ENCODE peak calls at places on chromosomes 2 and 18, in four cellular contexts. C is coronary artery, V is epithelial cell of esophagus, X is choroid plexus epithelial cell. K is an unnamed sample.
A peak's percentile ranks its signal among the peaks of the same experiment; 100 is the strongest.

GRCh38 chr18:79404567-79404910 is 8.8 kb downstream of the NFATC1 start:
- DNase-seq in C (no peak), V (no peak), X (no peak), K (no peak)

GRCh38 chr2:166060191-166060590 is 67.6 kb downstream of the SCN1A start:
- DNase-seq in C (no peak), V (peak; percentile 85), X (peak; percentile 80), K (peak; percentile 17)

GRCh38 chr2:12048551-12048950 is 302.1 kb downstream of the LPIN1 start:
- DNase-seq in C (no peak), V (no peak), X (no peak), K (no peak)

GRCh38 chr2:168528469-168528868 is 72.4 kb downstream of the CERS6 start:
- DNase-seq in C (no peak), V (no peak), X (peak; percentile 73), K (no peak)

GRCh38 chr2:83365476-83365875 is 1093.6 kb downstream of the SUCLG1 start:
- DNase-seq in C (no peak), V (no peak), X (no peak), K (no peak)

GRCh38 chr2:27992787-27993747 is 102.5 kb downstream of the BABAM2 start:
- DNase-seq in C (no peak), V (peak; percentile 65), X (peak; percentile 64), K (peak; percentile 77)

GRCh38 chr2:215236131-215236530 is 75.7 kb upstream of the ATIC start:
- DNase-seq in C (no peak), V (no peak), X (no peak), K (no peak)

GRCh38 chr2:240355001-240355891 is 80.2 kb upstream of the GPC1 start:
- DNase-seq in C (no peak), V (no peak), X (peak; percentile 51), K (peak; percentile 39)

GRCh38 chr18:5817821-5818220 is 77.5 kb downstream of the TMEM200C start:
- DNase-seq in C (no peak), V (no peak), X (no peak), K (no peak)

GRCh38 chr2:28129955-28130695 is 239.6 kb downstream of the BABAM2 start:
- DNase-seq in C (no peak), V (no peak), X (peak; percentile 33), K (no peak)

GRCh38 chr2:149611100-149611820 is 23.7 kb upstream of the MMADHC start:
- DNase-seq in C (no peak), V (peak; percentile 52), X (no peak), K (no peak)

GRCh38 chr2:101750688-101751087 is 53.2 kb downstream of the MAP4K4 start:
- DNase-seq in C (no peak), V (no peak), X (no peak), K (no peak)

GRCh38 chr2:106098081-106098480 is 96.0 kb downstream of the UXS1 start:
- DNase-seq in C (no peak), V (peak; percentile 29), X (peak; percentile 60), K (peak; percentile 25)

GRCh38 chr2:37768491-37768925 is 97.1 kb upstream of the CDC42EP3 start:
- DNase-seq in C (peak; percentile 79), V (peak; percentile 73), X (peak; percentile 97), K (peak; percentile 79)

GRCh38 chr2:223102040-223102899 is 50.3 kb downstream of the KCNE4 start:
- DNase-seq in C (no peak), V (peak; percentile 29), X (no peak), K (no peak)

GRCh38 chr2:223099561-223099960 is 47.6 kb downstream of the KCNE4 start:
- DNase-seq in C (no peak), V (no peak), X (no peak), K (no peak)

GRCh38 chr2:223104336-223104735 is 52.3 kb downstream of the KCNE4 start:
- DNase-seq in C (no peak), V (no peak), X (no peak), K (no peak)

GRCh38 chr2:223100061-223100511 is 48.1 kb downstream of the KCNE4 start:
- DNase-seq in C (peak; percentile 82), V (no peak), X (peak; percentile 77), K (no peak)

GRCh38 chr2:223101340-223102039 is 49.5 kb downstream of the KCNE4 start:
- DNase-seq in C (no peak), V (peak; percentile 82), X (peak; percentile 71), K (peak; percentile 93)
- TF ChIP-seq CTCF in C (no peak), V (peak; percentile 58), X (peak; percentile 79), K (peak; percentile 59)

GRCh38 chr2:125471963-125472362 is 1184.0 kb upstream of the GYPC start:
- DNase-seq in C (no peak), V (peak; percentile 25), X (peak; percentile 1), K (peak; percentile 51)
- TF ChIP-seq CTCF in C (no peak), V (peak; percentile 30), X (peak; percentile 23), K (peak; percentile 79)

GRCh38 chr2:193270816-193271215 is 1076.1 kb upstream of the TMEFF2 start:
- DNase-seq in C (no peak), V (no peak), X (no peak), K (no peak)
- TF ChIP-seq CTCF in C (no peak), V (no peak), X (no peak), K (no peak)

DNA sequence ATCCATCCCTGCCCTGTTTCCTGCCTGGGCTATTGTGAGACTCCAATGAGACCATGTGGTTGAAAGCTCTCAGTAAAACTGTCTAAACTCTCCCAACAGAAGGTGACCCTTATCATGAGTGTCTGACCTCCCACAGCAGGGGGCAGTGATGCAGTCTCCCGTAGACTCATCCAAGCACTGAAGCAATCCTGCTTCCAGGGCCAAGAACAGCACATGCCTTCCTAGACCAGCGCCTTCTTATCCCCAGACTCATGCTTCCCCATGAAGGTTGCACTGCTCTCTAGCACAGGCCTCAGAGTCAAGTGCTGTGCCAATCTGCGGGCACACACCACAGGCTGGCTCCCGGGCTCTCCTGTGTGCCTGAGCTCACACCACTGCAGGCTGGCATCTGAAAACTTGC is 112.3 kb downstream of the TNS1 start:
- DNase-seq in C (no peak), V (peak; percentile 28), X (peak; percentile 100), K (peak; percentile 73)
- TF ChIP-seq CTCF in C (no peak), V (peak; percentile 25), X (no peak), K (peak; percentile 24)

GRCh38 chr2:239022437-239023260 is 174.8 kb downstream of the TWIST2 start:
- DNase-seq in C (no peak), V (no peak), X (no peak), K (no peak)

GRCh38 chr2:239021651-239022436 is 174.0 kb downstream of the TWIST2 start:
- DNase-seq in C (no peak), V (no peak), X (no peak), K (no peak)

GRCh38 chr2:239020541-239021041 is 172.7 kb downstream of the TWIST2 start:
- DNase-seq in C (no peak), V (no peak), X (no peak), K (no peak)

GRCh38 chr2:239019193-239019581 is 171.3 kb downstream of the TWIST2 start:
- DNase-seq in C (no peak), V (no peak), X (no peak), K (no peak)

GRCh38 chr2:239021224-239021623 is 173.3 kb downstream of the TWIST2 start:
- DNase-seq in C (no peak), V (no peak), X (no peak), K (no peak)
- TF ChIP-seq CTCF in C (no peak), V (no peak), X (no peak), K (no peak)

GRCh38 chr2:100321181-100321880 is 970 bp downstream of the LONRF2 start:
- DNase-seq in C (no peak), V (peak; percentile 33), X (peak; percentile 25), K (no peak)
- TF ChIP-seq CTCF in C (peak; percentile 14), V (no peak), X (no peak), K (no peak)

GRCh38 chr2:195925120-195925519 is 143.5 kb downstream of the DNAH7 start:
- DNase-seq in C (no peak), V (no peak), X (no peak), K (no peak)
- TF ChIP-seq CTCF in C (no peak), V (no peak), X (no peak), K (no peak)

K was measured in MCF 10A.